ENCODE peak calls at places on chromosomes 1 and 21, in seven cellular contexts. C is HFF-Myc, Y is OCI-LY7, H is Peyer's patch, O is WERI-Rb-1, B is upper lobe of left lung, F is AG10803. K is an unnamed sample.

GRCh38 chr1:18469514-18469913 is 11.2 kb upstream of the KLHDC7A start:
- DNase-seq in C (no peak), B (no peak), H (no peak), O (no peak), Y (no peak), F (no peak), K (no peak)

GRCh38 chr1:1893291-1893985 is 2.6 kb upstream of the GNB1 start:
- DNase-seq in H (no peak), F (no peak), O (no peak), Y (no peak), B (no peak), C (no peak), K (no peak)

GRCh38 chr1:32454726-32455125 is 10.1 kb upstream of the ZBTB8B start:
- DNase-seq in O (no peak), H (no peak), B (peak), C (no peak), F (no peak), Y (no peak), K (peak)

GRCh38 chr1:53550201-53550741 is 91.1 kb downstream of the DMRTB1 start:
- DNase-seq in Y (no peak), B (no peak), C (no peak), O (peak), H (peak), F (peak), K (peak)

GRCh38 chr1:7698666-7699065 is 72.4 kb upstream of the VAMP3 start:
- DNase-seq in F (no peak), H (no peak), Y (no peak), O (no peak), B (no peak), C (no peak), K (no peak)

GRCh38 chr1:154427173-154428139 is 22.3 kb downstream of the IL6R start:
- DNase-seq in F (no peak), Y (no peak), B (no peak), O (no peak), H (peak), C (no peak), K (no peak)

GRCh38 chr1:156571261-156571958 is 955 bp downstream of the IQGAP3 start:
- DNase-seq in B (no peak), F (peak), O (no peak), H (no peak), C (peak), Y (no peak), K (peak)

GRCh38 chr1:167305705-167306277 is 85.1 kb downstream of the POU2F1 start:
- DNase-seq in O (no peak), C (no peak), F (no peak), B (peak), Y (no peak), H (peak), K (no peak)

GRCh38 chr1:6603851-6604558 is 1.3 kb upstream of the KLHL21 start:
- DNase-seq in B (peak), C (peak), F (peak), O (no peak), H (peak), Y (no peak), K (peak)

GRCh38 chr1:200437556-200438203 is 27.8 kb upstream of the ZNF281 start:
- DNase-seq in C (no peak), H (no peak), O (no peak), B (no peak), F (no peak), Y (peak), K (no peak)

GRCh38 chr1:241998950-241999495 is at the start of gene MAP1LC3C:
- DNase-seq in F (no peak), C (no peak), Y (no peak), H (no peak), B (no peak), O (no peak), K (no peak)

GRCh38 chr1:38538834-38539233 is 320.7 kb downstream of the RRAGC start:
- DNase-seq in Y (no peak), H (no peak), C (no peak), O (no peak), B (no peak), F (no peak), K (no peak)

GRCh38 chr1:1470626-1471388 is 758 bp upstream of the ATAD3B start:
- DNase-seq in O (no peak), Y (peak), C (no peak), B (no peak), H (no peak), F (no peak), K (peak)

GRCh38 chr1:66523502-66523901 is 10.5 kb upstream of the SGIP1 start:
- DNase-seq in C (no peak), F (no peak), O (no peak), H (no peak), Y (no peak), B (no peak), K (no peak)

GRCh38 chr1:171740987-171741871 is 636 bp downstream of the VAMP4 start:
- DNase-seq in C (no peak), F (peak), B (peak), H (peak), O (peak), Y (peak), K (peak)

GRCh38 chr1:155064813-155065436 is 1.4 kb downstream of the EFNA4 start:
- DNase-seq in C (no peak), H (no peak), B (no peak), F (no peak), O (no peak), Y (no peak), K (no peak)

GRCh38 chr1:224259986-224260385 is 70.0 kb downstream of the NVL start:
- DNase-seq in B (no peak), H (no peak), O (no peak), F (peak), Y (no peak), C (no peak), K (no peak)

GRCh38 chr1:44014365-44015104 is 16.7 kb downstream of the SLC6A9 start:
- DNase-seq in B (no peak), Y (no peak), O (peak), H (no peak), C (no peak), F (no peak), K (no peak)

GRCh38 chr1:44135896-44136295 is 5.5 kb downstream of the KLF18 start:
- DNase-seq in O (no peak), B (no peak), H (no peak), C (no peak), Y (no peak), F (no peak), K (no peak)

GRCh38 chr1:22177354-22178003 is 34.6 kb upstream of the WNT4 start:
- DNase-seq in O (no peak), C (no peak), B (no peak), Y (no peak), F (no peak), H (no peak), K (no peak)

GRCh38 chr1:154772611-154773515 is 97.2 kb downstream of the KCNN3 start:
- DNase-seq in C (no peak), H (no peak), O (peak), Y (peak), F (no peak), B (no peak), K (no peak)

DNA sequence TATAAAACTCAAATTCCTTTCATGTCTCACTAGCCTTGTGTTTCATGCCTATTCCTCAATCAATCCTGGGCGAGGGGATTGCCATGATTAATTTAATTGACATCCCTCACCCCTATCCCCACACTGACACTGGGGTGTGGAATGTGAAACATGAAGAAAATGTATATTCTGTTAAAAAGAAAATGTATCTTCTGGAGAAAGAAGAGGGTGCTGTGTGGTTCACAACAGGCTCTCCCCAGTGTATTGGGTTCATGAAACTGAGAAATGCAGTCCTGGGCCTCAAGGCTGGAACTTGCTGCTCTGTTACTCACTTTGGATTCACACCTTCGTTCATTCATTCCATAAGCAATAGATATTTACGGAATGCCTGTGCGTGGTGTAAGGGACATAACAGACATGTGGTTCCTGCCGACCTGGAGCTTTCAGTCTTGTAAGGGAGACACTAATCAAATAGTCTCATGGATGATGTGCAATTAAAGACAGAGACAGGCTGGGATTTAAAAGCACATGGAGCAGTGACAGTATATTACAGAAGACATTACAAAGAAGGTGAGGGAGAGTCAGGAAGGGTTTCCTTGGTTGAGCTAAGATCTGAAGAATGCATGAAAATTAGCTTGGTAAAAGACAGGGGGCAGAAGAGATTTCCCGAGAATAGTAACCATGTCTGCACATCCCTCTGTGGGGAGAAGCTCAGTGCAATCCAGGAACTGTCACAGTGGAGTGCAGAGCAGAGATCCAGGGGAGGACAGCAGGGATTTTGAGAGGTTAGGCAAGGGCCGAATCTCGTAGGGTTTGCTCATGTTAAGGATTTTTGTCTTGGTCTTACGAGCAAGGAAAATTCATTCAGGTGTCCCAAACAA is 32.2 kb downstream of the SERTAD4 start:
- DNase-seq in Y (no peak), H (no peak), B (no peak), C (no peak), F (peak), O (no peak), K (no peak)
- TF ChIP-seq CTCF in Y (peak), H (no peak), B (no peak), C (peak), F (peak), O (peak), K (no peak)

GRCh38 chr1:175783126-175783722 is 39.8 kb upstream of the TNR start:
- DNase-seq in C (no peak), B (no peak), H (no peak), Y (no peak), F (peak), O (no peak), K (no peak)
- H3K4me3 ChIP-seq in C (no peak), B (no peak), H (no peak), Y (no peak), F (no peak), O (no peak), K (no peak)

DNA sequence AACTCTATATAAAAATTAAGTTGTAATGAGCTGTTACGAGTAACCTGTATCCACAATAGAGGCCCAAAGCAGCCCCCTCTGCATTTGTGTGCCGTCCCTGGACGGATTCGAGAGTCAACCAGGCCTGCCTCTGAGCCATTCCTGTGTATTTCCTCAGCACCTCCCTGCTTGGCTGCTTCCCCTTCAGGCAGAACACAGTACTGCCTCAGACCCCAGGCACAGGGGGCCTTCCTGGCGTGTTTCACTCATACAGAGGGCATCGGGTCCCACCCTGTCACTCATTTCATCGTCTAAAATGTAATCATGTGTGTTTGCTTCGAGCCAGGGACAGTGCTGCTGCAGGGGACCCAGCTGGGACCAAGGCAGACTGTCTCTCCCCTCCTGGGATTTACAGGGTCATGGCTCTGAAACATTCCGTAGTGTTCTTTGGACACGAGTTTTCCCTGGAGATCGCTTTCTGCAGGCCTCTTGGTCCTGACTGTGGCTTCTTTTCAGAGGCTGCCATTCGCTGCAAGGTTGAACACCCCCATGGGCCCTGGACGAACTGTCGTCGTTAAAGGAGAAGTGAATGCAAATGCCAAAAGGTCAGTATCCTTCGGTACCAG is 19.4 kb downstream of the LGALS8 start:
- DNase-seq in Y (no peak), B (no peak), F (no peak), H (no peak), C (no peak), O (no peak), K (no peak)
- TF ChIP-seq CTCF in Y (peak), B (no peak), F (peak), H (no peak), C (peak), O (peak), K (no peak)

GRCh38 chr21:30256100-30256499 is 26.6 kb downstream of the KRTAP24-1 start:
- DNase-seq in O (no peak), B (no peak), H (no peak), C (no peak), F (no peak), Y (no peak), K (no peak)
- H3K4me3 ChIP-seq in O (no peak), B (no peak), H (no peak), C (no peak), F (no peak), Y (no peak), K (no peak)